ENCODE peak calls at places on chromosomes 13 and 19, in five cellular contexts. W is mucosa of descending colon, H is PC-3, N is heart right ventricle, F is dorsolateral prefrontal cortex. T is an unnamed sample.

GRCh38 chr13:52599037-52599852 is 43.0 kb upstream of the HNRNPA1L2 start:
- DNase-seq in W (no peak), H (no peak), N (no peak), F (no peak), T (no peak)

GRCh38 chr19:10580979-10581631 is 6.0 kb downstream of the AP1M2 start:
- DNase-seq in W (peak), H (peak), N (peak), F (peak), T (peak)

GRCh38 chr13:74046461-74046860 is 87.7 kb downstream of the KLF12 start:
- DNase-seq in W (no peak), H (no peak), N (no peak), F (no peak), T (no peak)

GRCh38 chr13:30565658-30566057 is 52.1 kb upstream of the USPL1 start:
- DNase-seq in W (no peak), H (no peak), N (no peak), F (no peak), T (no peak)

GRCh38 chr13:21124853-21125252 is 51.5 kb downstream of the SKA3 start:
- DNase-seq in W (no peak), H (peak), N (no peak), F (no peak), T (no peak)

GRCh38 chr19:39813264-39813998 is 20.5 kb downstream of the DYRK1B start:
- DNase-seq in W (no peak), H (no peak), N (no peak), F (no peak), T (no peak)

GRCh38 chr13:77595166-77595810 is 59.8 kb downstream of the SCEL start:
- DNase-seq in W (no peak), H (peak), N (no peak), F (no peak), T (no peak)

GRCh38 chr19:35328851-35329285 is at the start of gene CD22:
- DNase-seq in W (no peak), H (no peak), N (no peak), F (no peak), T (no peak)

GRCh38 chr19:42528354-42529247 is at the start of gene CEACAM1:
- DNase-seq in W (peak), H (peak), N (peak), F (no peak), T (no peak)

GRCh38 chr13:107342747-107343146 is 774.8 kb upstream of the ARGLU1 start:
- DNase-seq in W (no peak), H (no peak), N (no peak), F (no peak), T (no peak)

GRCh38 chr19:12482505-12482886 is 2.1 kb downstream of the ZNF709 start:
- DNase-seq in W (no peak), H (no peak), N (no peak), F (no peak), T (no peak)

GRCh38 chr13:75876371-75877050 is 240.4 kb downstream of the LMO7 start:
- DNase-seq in W (no peak), H (peak), N (no peak), F (peak), T (peak)

GRCh38 chr13:45082964-45083363 is 37.3 kb upstream of the GTF2F2 start:
- DNase-seq in W (no peak), H (peak), N (no peak), F (no peak), T (no peak)

GRCh38 chr19:40348961-40349507 is 539 bp downstream of the PLD3 start:
- DNase-seq in W (no peak), H (peak), N (no peak), F (peak), T (peak)

GRCh38 chr19:3573858-3574637 is 1.3 kb downstream of the HMG20B start:
- DNase-seq in W (peak), H (peak), N (peak), F (peak), T (peak)

GRCh38 chr19:35318679-35319448 is 10.1 kb upstream of the CD22 start:
- DNase-seq in W (peak), H (peak), N (peak), F (peak), T (peak)

GRCh38 chr19:12665646-12666304 is 767 bp downstream of the MAN2B1 start:
- DNase-seq in W (peak), H (no peak), N (no peak), F (no peak), T (no peak)

GRCh38 chr13:113903912-113904311 is 40.0 kb upstream of the GAS6 start:
- DNase-seq in W (no peak), H (no peak), N (no peak), F (no peak), T (no peak)

GRCh38 chr19:15701757-15702589 is 25.9 kb upstream of the OR10H2 start:
- DNase-seq in W (peak), H (no peak), N (no peak), F (no peak), T (no peak)

GRCh38 chr19:8340341-8341096 is 2.5 kb downstream of the KANK3 start:
- DNase-seq in W (peak), H (no peak), N (peak), F (no peak), T (no peak)

GRCh38 chr19:1122972-1123363 is 19.2 kb downstream of the GPX4 start:
- DNase-seq in W (peak), H (peak), N (peak), F (no peak), T (no peak)

GRCh38 chr13:24202215-24202614 is 41.7 kb downstream of the SPATA13 start:
- DNase-seq in W (peak), H (no peak), N (no peak), F (no peak), T (no peak)

GRCh38 chr13:21060827-21061076 is 634 bp downstream of the LATS2 start:
- DNase-seq in W (no peak), H (no peak), N (peak), F (no peak), T (no peak)

GRCh38 chr13:112991611-112992010 is 22.6 kb downstream of the MCF2L start:
- DNase-seq in W (no peak), H (no peak), N (no peak), F (no peak), T (no peak)

GRCh38 chr19:56294557-56294956 is 20.1 kb downstream of the ZSCAN5A start:
- DNase-seq in W (no peak), H (peak), N (no peak), F (no peak), T (no peak)

DNA sequence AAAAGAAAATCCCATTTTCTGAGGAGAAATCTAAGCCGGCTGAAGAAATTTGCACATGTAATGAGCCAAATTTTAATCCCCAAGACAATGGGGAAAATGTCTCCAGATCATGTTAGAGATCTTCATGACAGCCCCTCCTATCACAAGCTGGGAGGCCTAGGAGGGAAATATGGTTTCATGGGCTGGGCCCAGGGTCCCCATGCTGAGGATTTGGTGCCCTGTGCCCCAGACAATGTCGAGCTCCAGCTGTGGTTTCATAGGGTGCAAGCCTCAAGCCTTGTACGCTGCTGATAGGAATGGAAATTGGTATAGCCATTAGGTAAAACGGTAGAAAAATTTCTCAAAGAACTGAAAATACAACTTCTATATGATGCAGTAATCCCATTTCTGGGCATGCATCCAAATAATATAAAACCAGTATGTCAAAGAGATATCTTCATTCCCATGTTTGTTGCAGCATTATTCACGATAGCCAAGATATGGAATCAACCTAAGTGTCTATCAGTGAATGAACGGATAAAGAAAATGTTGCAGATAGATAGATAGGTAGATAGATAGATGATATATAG is 19.3 kb upstream of the FREM2 start:
- DNase-seq in W (no peak), H (no peak), N (no peak), F (no peak), T (no peak)
- TF ChIP-seq CTCF in W (no peak), H (no peak), N (no peak), F (no peak), T (no peak)

GRCh38 chr13:99454518-99455183 is 46.6 kb upstream of the TM9SF2 start:
- DNase-seq in W (no peak), H (no peak), N (no peak), F (no peak), T (no peak)
- H3K4me3 ChIP-seq in W (no peak), H (no peak), N (no peak), F (no peak), T (no peak)

GRCh38 chr19:18840288-18841260 is 8.8 kb downstream of the UPF1 start:
- DNase-seq in W (no peak), H (no peak), N (no peak), F (no peak), T (no peak)
- TF ChIP-seq CTCF in W (no peak), H (no peak), N (no peak), F (no peak), T (no peak)

DNA sequence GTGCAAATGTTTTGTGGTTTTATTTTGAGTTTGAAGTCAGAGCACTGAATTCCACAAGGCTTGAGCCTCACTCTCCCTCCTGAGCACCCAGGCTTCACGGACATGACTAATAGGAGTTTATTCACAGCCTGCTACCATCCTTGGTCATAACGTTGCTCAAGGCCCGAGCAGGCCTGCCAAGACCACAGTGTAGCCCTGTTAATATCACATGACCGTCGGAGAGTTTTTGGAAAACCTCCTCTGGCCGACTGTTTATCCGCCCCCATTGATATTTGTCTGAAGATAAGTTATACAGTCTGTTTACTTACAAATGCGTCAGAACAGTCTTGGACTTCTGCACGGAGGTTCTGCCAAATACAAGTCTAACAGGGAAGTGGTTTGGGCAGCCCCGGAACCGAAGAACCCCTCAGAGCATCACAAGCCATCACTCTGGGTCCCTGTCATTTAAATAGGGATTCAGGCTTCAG is 89.9 kb downstream of the COL4A2 start:
- DNase-seq in W (peak), H (peak), N (peak), F (peak), T (peak)
- H3K4me3 ChIP-seq in W (no peak), H (peak), N (peak), F (peak), T (peak)

GRCh38 chr19:58519355-58520256 is at the start of gene ZBTB45:
- DNase-seq in W (peak), H (peak), N (peak), F (peak), T (peak)
- TF ChIP-seq CTCF in W (peak), H (peak), N (peak), F (peak), T (peak)

DNA sequence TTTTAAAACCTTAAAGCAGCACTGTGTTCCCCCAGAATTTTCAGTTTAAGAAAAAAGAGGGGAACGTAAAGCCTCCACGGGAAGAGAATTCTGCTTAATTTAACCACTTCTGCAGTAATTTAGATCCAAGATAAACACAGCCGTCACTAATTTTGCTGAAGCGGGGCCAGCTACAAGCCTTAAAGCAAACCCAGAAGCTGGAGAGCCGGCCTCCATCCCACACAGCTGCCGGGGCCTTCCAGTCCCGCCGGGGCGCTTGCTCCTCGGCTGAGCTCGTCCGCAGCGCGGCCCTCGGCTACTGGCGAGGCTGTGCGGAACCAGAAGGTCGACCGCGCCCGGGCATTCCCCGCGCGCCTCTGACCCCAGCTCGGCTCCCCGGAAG is 967 bp downstream of the ANKRD10 start:
- DNase-seq in W (no peak), H (no peak), N (no peak), F (no peak), T (no peak)
- H3K4me3 ChIP-seq in W (peak), H (peak), N (peak), F (peak), T (peak)

T was measured in HFF-Myc.